ENCODE peak calls at places on chromosomes 7 and 10, in five cellular contexts. B is substantia nigra; X is AG04450; H is natural killer cell; Q is stimulated activated naive CD8-positive, alpha-beta T cell treated with anti-CD3 and anti-CD28 coated beads, Interleukin-15, Interleukin-2, amounts not matched to agents 100 U/mL and 50 U/mL, for 24 hours. J is an unnamed sample.

GRCh38 chr7:100890640-100891521 is 1.4 kb upstream of the UFSP1 start:
- DNase-seq in Q (no peak), X (no peak), H (no peak), B (no peak), J (no peak)

GRCh38 chr7:1708640-1709249 is 38.7 kb downstream of the ELFN1 start:
- DNase-seq in B (no peak), X (no peak), H (no peak), Q (no peak), J (no peak)

GRCh38 chr7:25720427-25720826 is 431.6 kb upstream of the NFE2L3 start:
- DNase-seq in X (no peak), B (no peak), Q (no peak), H (no peak), J (no peak)

GRCh38 chr7:81367335-81367801 is 402.5 kb downstream of the HGF start:
- DNase-seq in X (no peak), B (no peak), H (no peak), Q (no peak), J (no peak)

GRCh38 chr10:123640016-123640535 is 26.1 kb upstream of the GPR26 start:
- DNase-seq in X (no peak), B (no peak), Q (no peak), H (no peak), J (no peak)

GRCh38 chr10:101389986-101390531 is 36.1 kb downstream of the BTRC start:
- DNase-seq in Q (no peak), X (no peak), H (no peak), B (no peak), J (no peak)

GRCh38 chr10:87776328-87776727 is 41.7 kb downstream of the ATAD1 start:
- DNase-seq in H (no peak), X (no peak), Q (no peak), B (no peak), J (no peak)

GRCh38 chr7:132451161-132451560 is 125.1 kb downstream of the PLXNA4 start:
- DNase-seq in Q (peak; percentile 34), B (no peak), X (no peak), H (peak; percentile 66), J (no peak)

GRCh38 chr10:77195101-77195500 is 442.5 kb downstream of the KCNMA1 start:
- DNase-seq in Q (no peak), X (peak; percentile 61), H (no peak), B (no peak), J (peak; percentile 84)

J was measured in epithelial cell of proximal tubule.